ENCODE peak calls at places on chromosomes 5 and 9, in ten cellular contexts. W is HEK293T; R is GM03348; C is NCI-H526 treated with DMSO at 0.1 percent for 48 hours; A is mucosa of gallbladder; O is left lung; S is NCI-H345; X is H7; D is HAP-1; Q is CD8-positive, alpha-beta memory T cell. G is an unnamed sample.

GRCh38 chr9:91056917-91057316 is 255.3 kb downstream of the SYK start:
- DNase-seq in W (no peak), R (no peak), C (no peak), A (no peak), O (no peak), S (no peak), X (no peak), D (no peak), Q (no peak), G (no peak)

GRCh38 chr5:171785517-171785916 is at the start of gene SMIM23:
- DNase-seq in W (no peak), R (no peak), C (no peak), A (no peak), O (no peak), S (no peak), X (no peak), D (no peak), Q (no peak), G (no peak)

GRCh38 chr9:20805766-20806165 is 121.7 kb downstream of the FOCAD start:
- DNase-seq in W (no peak), R (no peak), C (no peak), A (no peak), O (no peak), S (no peak), X (no peak), D (no peak), Q (no peak), G (no peak)

GRCh38 chr5:128349044-128349629 is 188.9 kb downstream of the FBN2 start:
- DNase-seq in W (no peak), R (no peak), C (peak; percentile 40), A (peak; percentile 17), O (no peak), S (peak; percentile 95), X (no peak), D (no peak), Q (no peak), G (no peak)

GRCh38 chr9:99192786-99193465 is 28.8 kb downstream of the ALG2 start:
- DNase-seq in W (no peak), R (peak; percentile 30), C (no peak), A (no peak), O (no peak), S (no peak), X (no peak), D (no peak), Q (no peak), G (no peak)

GRCh38 chr9:97930972-97931371 is 7.0 kb downstream of the HEMGN start:
- DNase-seq in W (no peak), R (no peak), C (no peak), A (no peak), O (no peak), S (no peak), X (no peak), D (no peak), Q (no peak), G (no peak)

GRCh38 chr9:4640027-4640426 is 22.1 kb upstream of the PLPP6 start:
- DNase-seq in W (peak; percentile 18), R (peak; percentile 43), C (no peak), A (no peak), O (no peak), S (peak; percentile 41), X (peak; percentile 44), D (peak; percentile 36), Q (peak; percentile 33), G (peak; percentile 67)

GRCh38 chr5:154945695-154946301 is 4.9 kb downstream of the MRPL22 start:
- DNase-seq in W (no peak), R (peak; percentile 49), C (peak; percentile 24), A (no peak), O (no peak), S (no peak), X (peak; percentile 19), D (no peak), Q (no peak), G (no peak)

GRCh38 chr5:153157156-153157555 is 333.3 kb upstream of the GRIA1 start:
- DNase-seq in W (no peak), R (peak; percentile 12), C (no peak), A (no peak), O (no peak), S (no peak), X (no peak), D (no peak), Q (no peak), G (no peak)

GRCh38 chr5:142301487-142302035 is 23.3 kb downstream of the SPRY4 start:
- DNase-seq in W (no peak), R (no peak), C (no peak), A (no peak), O (no peak), S (no peak), X (no peak), D (no peak), Q (no peak), G (no peak)

GRCh38 chr5:109567374-109568044 is 122.2 kb upstream of the MAN2A1 start:
- DNase-seq in W (no peak), R (peak; percentile 57), C (no peak), A (no peak), O (no peak), S (no peak), X (no peak), D (no peak), Q (no peak), G (no peak)

GRCh38 chr5:54443264-54443663 is 12.2 kb upstream of the HSPB3 start:
- DNase-seq in W (peak; percentile 56), R (peak; percentile 62), C (no peak), A (no peak), O (no peak), S (no peak), X (peak; percentile 25), D (peak; percentile 52), Q (no peak), G (no peak)

GRCh38 chr5:135398160-135398854 is 724 bp downstream of the MACROH2A1 start:
- DNase-seq in W (peak; percentile 48), R (peak; percentile 66), C (peak; percentile 17), A (peak; percentile 58), O (peak; percentile 67), S (peak; percentile 75), X (peak; percentile 84), D (no peak), Q (no peak), G (peak; percentile 45)

GRCh38 chr9:128702949-128703615 is 779 bp downstream of the PKN3 start:
- DNase-seq in W (peak; percentile 58), R (peak; percentile 35), C (no peak), A (no peak), O (peak; percentile 32), S (no peak), X (peak; percentile 94), D (peak; percentile 45), Q (no peak), G (peak; percentile 24)

GRCh38 chr5:58849995-58850667 is 267.3 kb downstream of the RAB3C start:
- DNase-seq in W (peak; percentile 47), R (peak; percentile 33), C (peak; percentile 1), A (peak; percentile 80), O (peak; percentile 54), S (peak; percentile 23), X (peak; percentile 31), D (peak; percentile 34), Q (no peak), G (no peak)

GRCh38 chr5:17113174-17113941 is 104.1 kb upstream of the BASP1 start:
- DNase-seq in W (no peak), R (peak; percentile 79), C (no peak), A (no peak), O (no peak), S (no peak), X (no peak), D (no peak), Q (no peak), G (no peak)

GRCh38 chr5:63240063-63240755 is 661.6 kb downstream of the LRRC70 start:
- DNase-seq in W (no peak), R (no peak), C (no peak), A (no peak), O (no peak), S (no peak), X (no peak), D (no peak), Q (no peak), G (no peak)

GRCh38 chr5:78597858-78598415 is 50.6 kb downstream of the LHFPL2 start:
- DNase-seq in W (no peak), R (peak; percentile 45), C (no peak), A (no peak), O (no peak), S (no peak), X (no peak), D (peak; percentile 18), Q (no peak), G (no peak)

GRCh38 chr9:106745876-106746275 is 117.1 kb upstream of the ZNF462 start:
- DNase-seq in W (no peak), R (no peak), C (no peak), A (no peak), O (no peak), S (no peak), X (no peak), D (no peak), Q (no peak), G (no peak)

GRCh38 chr5:40556811-40557210 is 122.9 kb upstream of the PTGER4 start:
- DNase-seq in W (no peak), R (no peak), C (no peak), A (no peak), O (no peak), S (no peak), X (no peak), D (no peak), Q (no peak), G (no peak)

GRCh38 chr5:10580531-10581423 is 16.9 kb downstream of the ANKRD33B start:
- DNase-seq in W (no peak), R (no peak), C (no peak), A (no peak), O (no peak), S (no peak), X (peak; percentile 9), D (no peak), Q (no peak), G (no peak)

GRCh38 chr5:174724484-174725260 is at the start of gene MSX2:
- DNase-seq in W (peak; percentile 95), R (peak; percentile 92), C (peak; percentile 53), A (peak; percentile 89), O (peak; percentile 86), S (no peak), X (peak; percentile 99), D (peak; percentile 88), Q (peak; percentile 3), G (no peak)

GRCh38 chr5:145473032-145473642 is 362.0 kb downstream of the PRELID2 start:
- DNase-seq in W (no peak), R (no peak), C (no peak), A (no peak), O (no peak), S (peak; percentile 10), X (no peak), D (no peak), Q (no peak), G (no peak)

GRCh38 chr5:68114641-68115040 is 100.9 kb upstream of the PIK3R1 start:
- DNase-seq in W (no peak), R (peak; percentile 85), C (no peak), A (no peak), O (no peak), S (no peak), X (no peak), D (no peak), Q (no peak), G (no peak)

GRCh38 chr9:111566234-111566633 is 33.2 kb downstream of the PTGR1 start:
- DNase-seq in W (no peak), R (no peak), C (no peak), A (peak; percentile 31), O (no peak), S (peak; percentile 2), X (no peak), D (no peak), Q (no peak), G (no peak)

GRCh38 chr9:80699551-80699998 is 989.8 kb downstream of the TLE1 start:
- DNase-seq in W (no peak), R (no peak), C (no peak), A (no peak), O (no peak), S (no peak), X (peak; percentile 2), D (no peak), Q (no peak), G (no peak)

GRCh38 chr5:154784856-154785255 is 29.7 kb downstream of the LARP1 start:
- DNase-seq in W (no peak), R (no peak), C (no peak), A (no peak), O (no peak), S (no peak), X (no peak), D (no peak), Q (no peak), G (no peak)

GRCh38 chr5:167835146-167835545 is 456.3 kb upstream of the WWC1 start:
- DNase-seq in W (no peak), R (peak; percentile 53), C (no peak), A (no peak), O (no peak), S (no peak), X (no peak), D (peak; percentile 31), Q (no peak), G (no peak)